ENCODE peak calls at places on chromosomes 4 and X, in seven cellular contexts. One of them, this sample, is unnamed.

GRCh38 chr4:98601719-98602118 is 56.7 kb downstream of the TSPAN5 start:
- DNase-seq in GM12891: no peak
- DNase-seq in stimulated activated naive CD4-positive, alpha-beta T cell treated with Interleukin-2 at 50 U/mL for 16 hours: peak
- DNase-seq in SK-N-SH: no peak
- DNase-seq in activated naive CD8-positive, alpha-beta T cell treated with anti-CD3 and anti-CD28 coated beads, Interleukin-2, amount 50 U/mL, for 24 hours: no peak
- DNase-seq in MM.1S: no peak
- DNase-seq in RWPE1: no peak
- DNase-seq in this sample: no peak

GRCh38 chrX:4710618-4711433 is 997.4 kb upstream of the PRKX start:
- DNase-seq in GM12891: no peak
- DNase-seq in RWPE1: peak
- DNase-seq in activated naive CD8-positive, alpha-beta T cell treated with anti-CD3 and anti-CD28 coated beads, Interleukin-2, amount 50 U/mL, for 24 hours: no peak
- DNase-seq in stimulated activated naive CD4-positive, alpha-beta T cell treated with Interleukin-2 at 50 U/mL for 16 hours: no peak
- DNase-seq in SK-N-SH: no peak
- DNase-seq in MM.1S: no peak
- DNase-seq in this sample: no peak

GRCh38 chr4:121358473-121358872 is 22.3 kb downstream of the QRFPR start:
- DNase-seq in MM.1S: no peak
- DNase-seq in GM12891: no peak
- DNase-seq in SK-N-SH: no peak
- DNase-seq in RWPE1: peak
- DNase-seq in activated naive CD8-positive, alpha-beta T cell treated with anti-CD3 and anti-CD28 coated beads, Interleukin-2, amount 50 U/mL, for 24 hours: no peak
- DNase-seq in stimulated activated naive CD4-positive, alpha-beta T cell treated with Interleukin-2 at 50 U/mL for 16 hours: no peak
- DNase-seq in this sample: no peak

GRCh38 chr4:10348241-10348640 is 109.0 kb downstream of the ZNF518B start:
- DNase-seq in RWPE1: no peak
- DNase-seq in SK-N-SH: no peak
- DNase-seq in MM.1S: no peak
- DNase-seq in stimulated activated naive CD4-positive, alpha-beta T cell treated with Interleukin-2 at 50 U/mL for 16 hours: no peak
- DNase-seq in GM12891: no peak
- DNase-seq in activated naive CD8-positive, alpha-beta T cell treated with anti-CD3 and anti-CD28 coated beads, Interleukin-2, amount 50 U/mL, for 24 hours: no peak
- DNase-seq in this sample: no peak

GRCh38 chr4:104421576-104421975 is 73.1 kb downstream of the CXXC4 start:
- DNase-seq in GM12891: no peak
- DNase-seq in MM.1S: no peak
- DNase-seq in activated naive CD8-positive, alpha-beta T cell treated with anti-CD3 and anti-CD28 coated beads, Interleukin-2, amount 50 U/mL, for 24 hours: no peak
- DNase-seq in RWPE1: no peak
- DNase-seq in SK-N-SH: no peak
- DNase-seq in stimulated activated naive CD4-positive, alpha-beta T cell treated with Interleukin-2 at 50 U/mL for 16 hours: no peak
- DNase-seq in this sample: no peak

GRCh38 chrX:40947276-40947675 is 138.0 kb upstream of the USP9X start:
- DNase-seq in stimulated activated naive CD4-positive, alpha-beta T cell treated with Interleukin-2 at 50 U/mL for 16 hours: no peak
- DNase-seq in activated naive CD8-positive, alpha-beta T cell treated with anti-CD3 and anti-CD28 coated beads, Interleukin-2, amount 50 U/mL, for 24 hours: no peak
- DNase-seq in GM12891: no peak
- DNase-seq in MM.1S: no peak
- DNase-seq in SK-N-SH: no peak
- DNase-seq in RWPE1: no peak
- DNase-seq in this sample: no peak

GRCh38 chr4:184812651-184813181 is 13.1 kb downstream of the ACSL1 start:
- DNase-seq in activated naive CD8-positive, alpha-beta T cell treated with anti-CD3 and anti-CD28 coated beads, Interleukin-2, amount 50 U/mL, for 24 hours: no peak
- DNase-seq in RWPE1: peak
- DNase-seq in GM12891: no peak
- DNase-seq in stimulated activated naive CD4-positive, alpha-beta T cell treated with Interleukin-2 at 50 U/mL for 16 hours: no peak
- DNase-seq in MM.1S: no peak
- DNase-seq in SK-N-SH: no peak
- DNase-seq in this sample: no peak

GRCh38 chrX:141314441-141314840 is 72.1 kb upstream of the SPANXC start:
- DNase-seq in GM12891: no peak
- DNase-seq in activated naive CD8-positive, alpha-beta T cell treated with anti-CD3 and anti-CD28 coated beads, Interleukin-2, amount 50 U/mL, for 24 hours: no peak
- DNase-seq in SK-N-SH: no peak
- DNase-seq in RWPE1: peak
- DNase-seq in stimulated activated naive CD4-positive, alpha-beta T cell treated with Interleukin-2 at 50 U/mL for 16 hours: no peak
- DNase-seq in MM.1S: no peak
- DNase-seq in this sample: no peak

GRCh38 chr4:128517739-128518510 is 230.3 kb upstream of the PGRMC2 start:
- DNase-seq in GM12891: peak
- DNase-seq in SK-N-SH: peak
- DNase-seq in stimulated activated naive CD4-positive, alpha-beta T cell treated with Interleukin-2 at 50 U/mL for 16 hours: no peak
- DNase-seq in MM.1S: peak
- DNase-seq in RWPE1: peak
- DNase-seq in activated naive CD8-positive, alpha-beta T cell treated with anti-CD3 and anti-CD28 coated beads, Interleukin-2, amount 50 U/mL, for 24 hours: peak
- DNase-seq in this sample: no peak

GRCh38 chrX:30607155-30607554 is 29.6 kb upstream of the TASL start:
- DNase-seq in MM.1S: no peak
- DNase-seq in RWPE1: peak
- DNase-seq in activated naive CD8-positive, alpha-beta T cell treated with anti-CD3 and anti-CD28 coated beads, Interleukin-2, amount 50 U/mL, for 24 hours: no peak
- DNase-seq in GM12891: no peak
- DNase-seq in SK-N-SH: no peak
- DNase-seq in stimulated activated naive CD4-positive, alpha-beta T cell treated with Interleukin-2 at 50 U/mL for 16 hours: no peak
- DNase-seq in this sample: no peak

GRCh38 chr4:3501126-3501824 is 30.9 kb downstream of the LRPAP1 start:
- DNase-seq in RWPE1: no peak
- DNase-seq in activated naive CD8-positive, alpha-beta T cell treated with anti-CD3 and anti-CD28 coated beads, Interleukin-2, amount 50 U/mL, for 24 hours: no peak
- DNase-seq in GM12891: no peak
- DNase-seq in stimulated activated naive CD4-positive, alpha-beta T cell treated with Interleukin-2 at 50 U/mL for 16 hours: no peak
- DNase-seq in SK-N-SH: no peak
- DNase-seq in MM.1S: no peak
- DNase-seq in this sample: no peak

GRCh38 chr4:144627663-144628076 is 18.3 kb upstream of the HHIP start:
- DNase-seq in activated naive CD8-positive, alpha-beta T cell treated with anti-CD3 and anti-CD28 coated beads, Interleukin-2, amount 50 U/mL, for 24 hours: no peak
- DNase-seq in GM12891: no peak
- DNase-seq in RWPE1: peak
- DNase-seq in stimulated activated naive CD4-positive, alpha-beta T cell treated with Interleukin-2 at 50 U/mL for 16 hours: no peak
- DNase-seq in SK-N-SH: no peak
- DNase-seq in MM.1S: no peak
- DNase-seq in this sample: no peak

GRCh38 chr4:1873776-1874175 is 2.6 kb downstream of the NSD2 start:
- DNase-seq in stimulated activated naive CD4-positive, alpha-beta T cell treated with Interleukin-2 at 50 U/mL for 16 hours: no peak
- DNase-seq in RWPE1: no peak
- DNase-seq in activated naive CD8-positive, alpha-beta T cell treated with anti-CD3 and anti-CD28 coated beads, Interleukin-2, amount 50 U/mL, for 24 hours: no peak
- DNase-seq in SK-N-SH: no peak
- DNase-seq in GM12891: no peak
- DNase-seq in MM.1S: no peak
- DNase-seq in this sample: no peak

GRCh38 chr4:75542824-75543223 is 13.0 kb upstream of the ODAPH start:
- DNase-seq in SK-N-SH: no peak
- DNase-seq in GM12891: no peak
- DNase-seq in MM.1S: no peak
- DNase-seq in activated naive CD8-positive, alpha-beta T cell treated with anti-CD3 and anti-CD28 coated beads, Interleukin-2, amount 50 U/mL, for 24 hours: no peak
- DNase-seq in RWPE1: peak
- DNase-seq in stimulated activated naive CD4-positive, alpha-beta T cell treated with Interleukin-2 at 50 U/mL for 16 hours: no peak
- DNase-seq in this sample: no peak

GRCh38 chr4:15778742-15779231 is 659 bp downstream of the CD38 start:
- DNase-seq in GM12891: peak
- DNase-seq in stimulated activated naive CD4-positive, alpha-beta T cell treated with Interleukin-2 at 50 U/mL for 16 hours: peak
- DNase-seq in MM.1S: peak
- DNase-seq in activated naive CD8-positive, alpha-beta T cell treated with anti-CD3 and anti-CD28 coated beads, Interleukin-2, amount 50 U/mL, for 24 hours: peak
- DNase-seq in SK-N-SH: no peak
- DNase-seq in RWPE1: no peak
- DNase-seq in this sample: peak

GRCh38 chr4:139219450-139220055 is 42.5 kb upstream of the ELF2 start:
- DNase-seq in stimulated activated naive CD4-positive, alpha-beta T cell treated with Interleukin-2 at 50 U/mL for 16 hours: no peak
- DNase-seq in GM12891: no peak
- DNase-seq in SK-N-SH: no peak
- DNase-seq in RWPE1: no peak
- DNase-seq in activated naive CD8-positive, alpha-beta T cell treated with anti-CD3 and anti-CD28 coated beads, Interleukin-2, amount 50 U/mL, for 24 hours: no peak
- DNase-seq in MM.1S: no peak
- DNase-seq in this sample: no peak